ENCODE peak calls at places on chromosomes 7 and 10, in eight cellular contexts. S, N, U, R, C, V, Z and G are unnamed samples.

GRCh38 chr10:79139124-79139835 is 70.5 kb downstream of the ZMIZ1 start:
- DNase-seq in S (no peak), N (peak), U (no peak), R (no peak), C (no peak), V (no peak), Z (no peak), G (no peak)

GRCh38 chr7:6015917-6016652 is 7.0 kb downstream of the AIMP2 start:
- DNase-seq in S (no peak), N (peak), U (no peak), R (no peak), C (peak), V (no peak), Z (no peak), G (no peak)

GRCh38 chr10:124598196-124598595 is 136.6 kb downstream of the LHPP start:
- DNase-seq in S (no peak), N (no peak), U (no peak), R (no peak), C (no peak), V (no peak), Z (no peak), G (no peak)

GRCh38 chr10:118798186-118798811 is 43.5 kb upstream of the CACUL1 start:
- DNase-seq in S (no peak), N (no peak), U (no peak), R (no peak), C (no peak), V (no peak), Z (no peak), G (no peak)

GRCh38 chr10:75911426-75911825 is 480.0 kb downstream of the LRMDA start:
- DNase-seq in S (no peak), N (no peak), U (no peak), R (no peak), C (no peak), V (no peak), Z (no peak), G (no peak)

GRCh38 chr7:35714407-35714806 is 19.5 kb upstream of the HERPUD2 start:
- DNase-seq in S (no peak), N (no peak), U (no peak), R (no peak), C (no peak), V (no peak), Z (no peak), G (no peak)

GRCh38 chr7:13949450-13949849 is 40.0 kb downstream of the ETV1 start:
- DNase-seq in S (no peak), N (no peak), U (no peak), R (no peak), C (no peak), V (no peak), Z (no peak), G (no peak)

GRCh38 chr10:1096287-1096889 is 40.2 kb downstream of the WDR37 start:
- DNase-seq in S (no peak), N (no peak), U (no peak), R (no peak), C (no peak), V (no peak), Z (no peak), G (no peak)

GRCh38 chr7:3210531-3210930 is 90.5 kb upstream of the SDK1 start:
- DNase-seq in S (no peak), N (no peak), U (no peak), R (no peak), C (no peak), V (no peak), Z (no peak), G (no peak)

GRCh38 chr7:34158754-34159153 is 253.4 kb downstream of the BMPER start:
- DNase-seq in S (no peak), N (no peak), U (no peak), R (no peak), C (no peak), V (no peak), Z (no peak), G (no peak)

GRCh38 chr7:14207154-14207553 is 217.7 kb upstream of the ETV1 start:
- DNase-seq in S (no peak), N (no peak), U (no peak), R (no peak), C (no peak), V (no peak), Z (no peak), G (no peak)

GRCh38 chr7:112495820-112496462 is 15.2 kb downstream of the LSMEM1 start:
- DNase-seq in S (no peak), N (no peak), U (peak), R (no peak), C (peak), V (peak), Z (no peak), G (no peak)

GRCh38 chr7:132575987-132576722 is at the start of gene PLXNA4:
- DNase-seq in S (no peak), N (peak), U (no peak), R (no peak), C (no peak), V (no peak), Z (no peak), G (no peak)

GRCh38 chr7:27162930-27163775 is 2.2 kb downstream of the HOXA9 start:
- DNase-seq in S (no peak), N (no peak), U (no peak), R (no peak), C (peak), V (no peak), Z (no peak), G (no peak)